ENCODE peak calls at places on chromosomes 7 and 10, in seven cellular contexts. S is H9, H is neuronal stem cell, X is trophoblast cell, M is IMR-90, I is H1, L is mesenchymal stem cell. O is an unnamed sample.

GRCh38 chr10:76168437-76168836 is 737.0 kb downstream of the LRMDA start:
- DNase-seq in H (no peak), S (no peak), L (no peak), I (no peak), X (no peak), M (no peak), O (no peak)

GRCh38 chr10:124450010-124450782 is at the start of gene NKX1-2:
- DNase-seq in M (no peak), H (peak; percentile 63), S (peak; percentile 90), X (no peak), L (no peak), I (no peak), O (peak; percentile 89)

GRCh38 chr7:47405921-47406765 is 175.8 kb downstream of the TNS3 start:
- DNase-seq in M (peak; percentile 41), I (no peak), L (peak; percentile 50), H (no peak), X (peak; percentile 88), S (no peak), O (no peak)

GRCh38 chr10:52883996-52884871 is 111.7 kb upstream of the MBL2 start:
- DNase-seq in L (peak; percentile 73), I (peak; percentile 85), S (peak; percentile 77), M (peak; percentile 67), H (peak; percentile 75), X (peak; percentile 78), O (peak; percentile 90)

GRCh38 chr10:21953585-21954057 is 49.9 kb downstream of the DNAJC1 start:
- DNase-seq in S (no peak), L (peak; percentile 48), X (no peak), M (peak; percentile 61), H (no peak), I (no peak), O (peak; percentile 66)

GRCh38 chr7:46071601-46072000 is 150.5 kb upstream of the IGFBP3 start:
- DNase-seq in X (peak; percentile 48), I (no peak), H (no peak), M (peak; percentile 16), S (no peak), L (no peak), O (no peak)

GRCh38 chr10:22618081-22618785 is 96.1 kb downstream of the PIP4K2A start:
- DNase-seq in I (no peak), S (no peak), H (no peak), X (peak; percentile 75), L (peak; percentile 83), M (peak; percentile 69), O (no peak)

GRCh38 chr7:101549734-101550133 is 79.4 kb downstream of the MYL10 start:
- DNase-seq in X (no peak), L (no peak), M (no peak), S (peak; percentile 14), H (no peak), I (no peak), O (no peak)

GRCh38 chr7:28533731-28534531 is 121.6 kb downstream of the CREB5 start:
- DNase-seq in S (no peak), I (no peak), M (peak; percentile 78), L (no peak), H (no peak), X (no peak), O (no peak)

GRCh38 chr10:98344589-98345038 is 70.4 kb downstream of the PYROXD2 start:
- DNase-seq in L (peak; percentile 93), M (peak; percentile 84), I (no peak), S (no peak), H (no peak), X (no peak), O (no peak)

GRCh38 chr7:23016345-23017253 is 2.7 kb upstream of the HYCC1 start:
- DNase-seq in H (no peak), I (no peak), M (no peak), L (no peak), S (no peak), X (no peak), O (no peak)

GRCh38 chr7:138656952-138657351 is 44.2 kb downstream of the SVOPL start:
- DNase-seq in M (no peak), S (no peak), H (no peak), L (no peak), X (no peak), I (no peak), O (no peak)

GRCh38 chr10:128697437-128697836 is 571.2 kb upstream of the MKI67 start:
- DNase-seq in L (no peak), M (no peak), I (no peak), H (no peak), X (no peak), S (no peak), O (no peak)
- H2BK5ac ChIP-seq in L (no peak overlapping the region), M (no peak overlapping the region), I (no peak overlapping the region), H (no peak overlapping the region), X (no peak overlapping the region), S (no peak overlapping the region), O (no peak overlapping the region)

GRCh38 chr10:128110339-128110738 is 15.9 kb downstream of the MKI67 start:
- DNase-seq in L (no peak), I (no peak), X (no peak), H (no peak), M (no peak), S (no peak), O (no peak)
- H2BK5ac ChIP-seq in L (no peak overlapping the region), I (no peak overlapping the region), X (no peak overlapping the region), H (no peak overlapping the region), M (no peak overlapping the region), S (no peak overlapping the region), O (no peak overlapping the region)

GRCh38 chr7:156984209-156984891 is 26.1 kb downstream of the MNX1 start:
- DNase-seq in I (no peak), S (no peak), X (peak; percentile 58), L (no peak), M (peak; percentile 28), H (no peak), O (no peak)
- H2BK5ac ChIP-seq in I (no peak overlapping the region), S (no peak overlapping the region), X (no peak overlapping the region), L (no peak overlapping the region), M (no peak overlapping the region), H (no peak overlapping the region), O (no peak overlapping the region)

GRCh38 chr10:89476150-89476549 is 59.2 kb downstream of the SLC16A12 start:
- DNase-seq in M (no peak), L (peak; percentile 25), H (no peak), I (no peak), X (no peak), S (no peak), O (no peak)
- H2BK5ac ChIP-seq in M (peak overlapping the region; percentile 24), L (no peak overlapping the region), H (no peak overlapping the region), I (no peak overlapping the region), X (no peak overlapping the region), S (no peak overlapping the region), O (no peak overlapping the region)

GRCh38 chr7:81462672-81463071 is 307.2 kb downstream of the HGF start:
- DNase-seq in L (peak; percentile 75), H (no peak), M (peak; percentile 85), S (no peak), I (no peak), X (no peak), O (no peak)
- H2BK5ac ChIP-seq in L (no peak overlapping the region), H (no peak overlapping the region), M (no peak overlapping the region), S (no peak overlapping the region), I (no peak overlapping the region), X (no peak overlapping the region), O (no peak overlapping the region)

O was measured in mesendoderm.